ENCODE peak calls at places on chromosomes 16 and 17, in four cellular contexts. A, J, Q and M are unnamed samples.

GRCh38 chr17:64133546-64134215 is 3.7 kb upstream of the ERN1 start:
- DNase-seq in A (no peak), J (no peak), Q (no peak), M (peak; percentile 79)

GRCh38 chr16:12853972-12854371 is 47.4 kb upstream of the SHISA9 start:
- DNase-seq in A (no peak), J (no peak), Q (no peak), M (no peak)

GRCh38 chr16:31202402-31203385 is at the start of gene PYCARD:
- DNase-seq in A (no peak), J (peak; percentile 43), Q (peak; percentile 48), M (peak; percentile 49)

GRCh38 chr16:64981568-64982281 is 140.1 kb downstream of the CDH11 start:
- DNase-seq in A (no peak), J (no peak), Q (no peak), M (no peak)

GRCh38 chr16:56847173-56847948 is 17.6 kb upstream of the SLC12A3 start:
- DNase-seq in A (no peak), J (no peak), Q (peak; percentile 33), M (peak; percentile 75)

GRCh38 chr17:57211543-57211942 is 44.8 kb upstream of the MSI2 start:
- DNase-seq in A (no peak), J (no peak), Q (no peak), M (no peak)

GRCh38 chr16:87404764-87405625 is 12.9 kb downstream of the MAP1LC3B start:
- DNase-seq in A (no peak), J (no peak), Q (no peak), M (peak; percentile 83)

GRCh38 chr16:86929149-86929871 is 351.0 kb downstream of the FOXL1 start:
- DNase-seq in A (no peak), J (no peak), Q (no peak), M (no peak)

GRCh38 chr17:61410100-61410551 is 10.5 kb downstream of the TBX2 start:
- DNase-seq in A (peak; percentile 8), J (no peak), Q (no peak), M (no peak)

GRCh38 chr16:30381351-30382041 is 865 bp downstream of the SEPTIN1 start:
- DNase-seq in A (no peak), J (no peak), Q (no peak), M (no peak)

GRCh38 chr17:28735242-28735722 is 6.7 kb downstream of the NEK8 start:
- DNase-seq in A (no peak), J (no peak), Q (no peak), M (no peak)

GRCh38 chr17:77778636-77779524 is 179.6 kb upstream of the TNRC6C start:
- DNase-seq in A (peak; percentile 47), J (no peak), Q (peak; percentile 44), M (no peak)

GRCh38 chr16:6929868-6930267 is 402.8 kb upstream of the RBFOX1 start:
- DNase-seq in A (no peak), J (no peak), Q (no peak), M (no peak)

GRCh38 chr16:6926341-6926740 is 406.3 kb upstream of the RBFOX1 start:
- DNase-seq in A (no peak), J (no peak), Q (no peak), M (no peak)

GRCh38 chr16:6926762-6927161 is 405.9 kb upstream of the RBFOX1 start:
- DNase-seq in A (no peak), J (no peak), Q (no peak), M (peak; percentile 16)
- H3K4me3 ChIP-seq in A (no peak overlapping the region), J (no peak overlapping the region), Q (no peak overlapping the region), M (no peak overlapping the region)

DNA sequence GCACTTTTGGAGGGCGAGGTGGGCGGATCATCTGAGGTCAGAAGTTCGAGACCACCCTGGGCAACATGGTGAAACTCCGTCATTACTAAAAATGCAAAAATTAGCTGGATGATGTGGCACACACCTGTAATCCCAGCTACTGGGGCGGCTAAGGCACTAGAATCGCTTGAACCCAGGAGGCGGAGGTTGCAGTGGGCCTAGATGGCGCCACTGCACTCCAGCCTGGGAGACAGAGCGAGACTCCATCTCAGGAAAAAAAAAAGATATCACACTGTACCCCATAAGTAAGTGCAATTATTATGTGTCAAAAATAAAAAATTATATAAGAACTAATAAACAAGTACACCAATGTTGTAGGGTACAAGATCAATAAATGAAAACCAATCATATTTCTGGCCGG is 200.0 kb downstream of the CDRT15L2 start:
- DNase-seq in A (no peak), J (no peak), Q (no peak), M (no peak)
- TF ChIP-seq CTCF in A (no peak), J (no peak), Q (no peak), M (no peak)

GRCh38 chr17:40121191-40121885 is 433 bp upstream of the MSL1 start:
- DNase-seq in A (no peak), J (no peak), Q (peak; percentile 71), M (no peak)
- H3K4me3 ChIP-seq in A (peak overlapping the region; percentile 83), J (peak overlapping the region; percentile 54), Q (peak overlapping the region; percentile 85), M (peak overlapping the region; percentile 89)

GRCh38 chr17:69012895-69013805 is 47.6 kb downstream of the ABCA9 start:
- DNase-seq in A (no peak), J (no peak), Q (no peak), M (no peak)
- TF ChIP-seq CTCF in A (no peak), J (no peak), Q (no peak), M (no peak)